ENCODE peak calls at places on chromosomes 5 and 9, in ten cellular contexts. K is fibroblast of mammary gland; X is stimulated activated naive CD4-positive, alpha-beta T cell; U is ovary; Z is head of caudate nucleus; A is astrocyte of the spinal cord; F is esophagus squamous epithelium; L is stimulated activated CD4-positive, alpha-beta T cell treated with anti-CD3 and anti-CD28 coated beads, TNF-alpha, amount 100 ng/mL, for 1 hour; T is EH; M is dermis blood vessel endothelial cell. O is an unnamed sample.

GRCh38 chr9:8703904-8704303 is 904.3 kb upstream of the DMAC1 start:
- DNase-seq in K (no peak), X (no peak), U (no peak), Z (no peak), A (no peak), F (no peak), L (no peak), T (no peak), M (no peak), O (peak)

GRCh38 chr9:121743441-121744001 is 92.1 kb downstream of the DAB2IP start:
- DNase-seq in K (peak), X (no peak), U (peak), Z (peak), A (peak), F (no peak), L (no peak), T (peak), M (peak), O (peak)

GRCh38 chr5:36073595-36074216 is 7.0 kb upstream of the UGT3A2 start:
- DNase-seq in K (no peak), X (peak), U (no peak), Z (no peak), A (no peak), F (no peak), L (no peak), T (no peak), M (peak), O (peak)

GRCh38 chr9:2262809-2263510 is 247.8 kb downstream of the SMARCA2 start:
- DNase-seq in K (no peak), X (no peak), U (no peak), Z (no peak), A (peak), F (no peak), L (no peak), T (peak), M (no peak), O (peak)

GRCh38 chr9:129166962-129167557 is 11.0 kb downstream of the IER5L start:
- DNase-seq in K (peak), X (no peak), U (peak), Z (peak), A (peak), F (peak), L (no peak), T (peak), M (peak), O (peak)

GRCh38 chr9:99162759-99163364 is 57.9 kb downstream of the TGFBR1 start:
- DNase-seq in K (peak), X (no peak), U (no peak), Z (no peak), A (peak), F (no peak), L (no peak), T (peak), M (peak), O (peak)

GRCh38 chr5:172985596-172985995 is 2.0 kb downstream of the ATP6V0E1 start:
- DNase-seq in K (no peak), X (no peak), U (no peak), Z (no peak), A (no peak), F (no peak), L (no peak), T (peak), M (peak), O (no peak)

GRCh38 chr9:16866542-16866941 is 3.9 kb downstream of the BNC2 start:
- DNase-seq in K (peak), X (no peak), U (no peak), Z (no peak), A (peak), F (no peak), L (no peak), T (no peak), M (no peak), O (peak)

GRCh38 chr9:6931913-6932312 is 174.1 kb downstream of the KDM4C start:
- DNase-seq in K (peak), X (no peak), U (no peak), Z (no peak), A (peak), F (no peak), L (no peak), T (peak), M (peak), O (no peak)

GRCh38 chr9:121772600-121773285 is 121.3 kb downstream of the DAB2IP start:
- DNase-seq in K (no peak), X (no peak), U (peak), Z (peak), A (no peak), F (no peak), L (no peak), T (no peak), M (no peak), O (no peak)

GRCh38 chr5:88890070-88890781 is 7.2 kb upstream of the MEF2C start:
- DNase-seq in K (no peak), X (no peak), U (no peak), Z (no peak), A (no peak), F (no peak), L (no peak), T (no peak), M (peak), O (no peak)

GRCh38 chr9:74557577-74557976 is 60.4 kb downstream of the RORB start:
- DNase-seq in K (no peak), X (no peak), U (no peak), Z (no peak), A (no peak), F (no peak), L (no peak), T (no peak), M (no peak), O (no peak)

GRCh38 chr5:5270958-5271605 is 131.0 kb downstream of the ADAMTS16 start:
- DNase-seq in K (peak), X (no peak), U (peak), Z (peak), A (peak), F (no peak), L (no peak), T (peak), M (no peak), O (peak)

GRCh38 chr5:143233020-143233419 is 170.5 kb downstream of the NR3C1 start:
- DNase-seq in K (peak), X (no peak), U (no peak), Z (no peak), A (peak), F (no peak), L (no peak), T (peak), M (no peak), O (no peak)

GRCh38 chr5:157178961-157179360 is 1.7 kb upstream of the ITK start:
- DNase-seq in K (no peak), X (no peak), U (no peak), Z (no peak), A (no peak), F (no peak), L (no peak), T (no peak), M (no peak), O (no peak)

GRCh38 chr5:143061161-143061945 is 291.2 kb downstream of the ARHGAP26 start:
- DNase-seq in K (peak), X (no peak), U (no peak), Z (no peak), A (peak), F (no peak), L (no peak), T (peak), M (peak), O (no peak)

GRCh38 chr5:96516631-96517071 is 83.6 kb upstream of the PCSK1 start:
- DNase-seq in K (peak), X (no peak), U (no peak), Z (no peak), A (peak), F (no peak), L (no peak), T (no peak), M (no peak), O (no peak)

GRCh38 chr9:94140791-94141790 is 56.8 kb downstream of the PTPDC1 start:
- DNase-seq in K (peak), X (no peak), U (peak), Z (no peak), A (peak), F (no peak), L (no peak), T (peak), M (no peak), O (no peak)

GRCh38 chr9:129544766-129545165 is 76.1 kb downstream of the C9orf50 start:
- DNase-seq in K (peak), X (no peak), U (no peak), Z (no peak), A (peak), F (no peak), L (no peak), T (peak), M (no peak), O (no peak)

GRCh38 chr5:20556364-20556763 is 568.4 kb upstream of the CDH18 start:
- DNase-seq in K (peak), X (no peak), U (no peak), Z (no peak), A (peak), F (no peak), L (no peak), T (no peak), M (no peak), O (no peak)

O was measured in left kidney.